ENCODE peak calls at places on chromosomes 6 and 20, in eight cellular contexts. P, J, S, K, A, D, W and N are unnamed samples.

GRCh38 chr20:35616465-35617396 is 1.1 kb downstream of the SPAG4 start:
- DNase-seq in P (peak; percentile 100), J (peak; percentile 31), S (peak; percentile 87), K (peak; percentile 68), A (peak; percentile 96), D (peak; percentile 100), W (peak; percentile 98), N (peak; percentile 99)

GRCh38 chr6:11209941-11210340 is 22.5 kb downstream of the NEDD9 start:
- DNase-seq in P (no peak), J (no peak), S (no peak), K (no peak), A (no peak), D (no peak), W (no peak), N (no peak)

GRCh38 chr6:157326979-157327378 is 3.7 kb upstream of the TMEM242 start:
- DNase-seq in P (no peak), J (no peak), S (no peak), K (no peak), A (no peak), D (no peak), W (no peak), N (no peak)

GRCh38 chr6:93165850-93166249 is 253.5 kb downstream of the EPHA7 start:
- DNase-seq in P (no peak), J (no peak), S (no peak), K (no peak), A (no peak), D (no peak), W (no peak), N (no peak)

GRCh38 chr6:25883991-25884390 is 9.9 kb upstream of the SLC17A3 start:
- DNase-seq in P (peak; percentile 97), J (no peak), S (no peak), K (peak; percentile 71), A (no peak), D (no peak), W (no peak), N (no peak)

GRCh38 chr6:122161136-122161535 is 238.3 kb upstream of the HSF2 start:
- DNase-seq in P (no peak), J (no peak), S (no peak), K (no peak), A (no peak), D (no peak), W (no peak), N (no peak)

GRCh38 chr6:31906122-31906521 is 4.2 kb upstream of the ZBTB12 start:
- DNase-seq in P (no peak), J (no peak), S (peak; percentile 31), K (no peak), A (peak; percentile 9), D (no peak), W (no peak), N (no peak)

GRCh38 chr20:24531626-24532419 is 62.4 kb downstream of the SYNDIG1 start:
- DNase-seq in P (no peak), J (no peak), S (no peak), K (no peak), A (no peak), D (no peak), W (no peak), N (no peak)

GRCh38 chr6:10071631-10072220 is 343.1 kb downstream of the TFAP2A start:
- DNase-seq in P (no peak), J (no peak), S (no peak), K (no peak), A (no peak), D (no peak), W (no peak), N (no peak)

GRCh38 chr6:132147530-132148011 is 196.4 kb upstream of the CCN2 start:
- DNase-seq in P (peak; percentile 74), J (no peak), S (no peak), K (no peak), A (no peak), D (no peak), W (no peak), N (no peak)

GRCh38 chr6:36479256-36479655 is 36.5 kb downstream of the KCTD20 start:
- DNase-seq in P (no peak), J (no peak), S (no peak), K (no peak), A (no peak), D (no peak), W (no peak), N (no peak)

GRCh38 chr6:119533603-119534279 is 184.2 kb upstream of the MAN1A1 start:
- DNase-seq in P (peak; percentile 86), J (no peak), S (no peak), K (no peak), A (no peak), D (peak; percentile 83), W (peak; percentile 21), N (no peak)

GRCh38 chr6:77462359-77463307 is 658 bp downstream of the HTR1B start:
- DNase-seq in P (no peak), J (no peak), S (peak; percentile 54), K (no peak), A (no peak), D (no peak), W (no peak), N (no peak)

GRCh38 chr6:51775942-51776860 is 311.2 kb downstream of the PKHD1 start:
- DNase-seq in P (no peak), J (no peak), S (no peak), K (no peak), A (no peak), D (no peak), W (no peak), N (no peak)

GRCh38 chr6:166297606-166298005 is 10.6 kb downstream of the PRR18 start:
- DNase-seq in P (no peak), J (no peak), S (no peak), K (no peak), A (no peak), D (no peak), W (no peak), N (no peak)

GRCh38 chr6:151914475-151914874 is 107.0 kb downstream of the ESR1 start:
- DNase-seq in P (peak; percentile 50), J (no peak), S (no peak), K (peak; percentile 39), A (no peak), D (peak; percentile 14), W (no peak), N (no peak)

GRCh38 chr6:127342946-127343752 is at the start of gene ECHDC1:
- DNase-seq in P (peak; percentile 87), J (peak; percentile 66), S (peak; percentile 56), K (peak; percentile 72), A (peak; percentile 93), D (peak; percentile 68), W (no peak), N (no peak)

GRCh38 chr6:134802426-134803058 is 147.4 kb downstream of the ALDH8A1 start:
- DNase-seq in P (no peak), J (no peak), S (no peak), K (no peak), A (no peak), D (no peak), W (no peak), N (no peak)

GRCh38 chr20:25195962-25196700 is 619 bp downstream of the ENTPD6 start:
- DNase-seq in P (no peak), J (no peak), S (peak; percentile 61), K (no peak), A (no peak), D (peak; percentile 77), W (no peak), N (no peak)

GRCh38 chr6:16129623-16130243 is 847 bp downstream of the MYLIP start:
- DNase-seq in P (peak; percentile 17), J (no peak), S (peak; percentile 33), K (peak; percentile 17), A (no peak), D (peak; percentile 18), W (no peak), N (no peak)

GRCh38 chr6:163335671-163336545 is 78.6 kb upstream of the QKI start:
- DNase-seq in P (no peak), J (no peak), S (peak; percentile 34), K (no peak), A (no peak), D (no peak), W (no peak), N (no peak)

GRCh38 chr6:166567107-166567506 is 19.4 kb downstream of the RAMACL start:
- DNase-seq in P (peak; percentile 100), J (no peak), S (no peak), K (peak; percentile 90), A (no peak), D (peak; percentile 67), W (no peak), N (no peak)

GRCh38 chr20:62570403-62570802 is 71.9 kb upstream of the SLCO4A1 start:
- DNase-seq in P (no peak), J (no peak), S (no peak), K (no peak), A (no peak), D (no peak), W (no peak), N (no peak)

GRCh38 chr6:7058250-7058923 is 49.4 kb upstream of the RREB1 start:
- DNase-seq in P (peak; percentile 90), J (no peak), S (no peak), K (peak; percentile 34), A (no peak), D (peak; percentile 98), W (no peak), N (no peak)

GRCh38 chr6:113813207-113813606 is 43.9 kb upstream of the MARCKS start:
- DNase-seq in P (peak; percentile 84), J (no peak), S (no peak), K (peak; percentile 76), A (no peak), D (no peak), W (no peak), N (no peak)